ENCODE peak calls at places on chromosome 13, in five cellular contexts. One of them, this sample, is unnamed. For H3K36me3 and H3K27me3, the result is how much of the 10 kb centered on the place peaks cover.

GRCh38 chr13:26946675-26947342 is 186.2 kb upstream of the GPR12 start:
- DNase-seq in upper lobe of right lung: no peak
- DNase-seq in colonic mucosa: no peak
- DNase-seq in IMR-90: peak
- DNase-seq in breast epithelium: no peak
- DNase-seq in this sample: no peak

GRCh38 chr13:46647514-46648065 is 94.6 kb downstream of the LRCH1 start:
- DNase-seq in upper lobe of right lung: no peak
- DNase-seq in breast epithelium: no peak
- DNase-seq in IMR-90: no peak
- DNase-seq in colonic mucosa: no peak
- DNase-seq in this sample: no peak

GRCh38 chr13:32314271-32314967 is 744 bp downstream of the ZAR1L start:
- DNase-seq in IMR-90: no peak
- DNase-seq in upper lobe of right lung: peak
- DNase-seq in breast epithelium: no peak
- DNase-seq in colonic mucosa: peak
- DNase-seq in this sample: no peak

GRCh38 chr13:70255406-70255991 is 147.2 kb upstream of the KLHL1 start:
- DNase-seq in breast epithelium: no peak
- DNase-seq in colonic mucosa: no peak
- DNase-seq in upper lobe of right lung: no peak
- DNase-seq in IMR-90: no peak
- DNase-seq in this sample: no peak

GRCh38 chr13:107157272-107157671 is 589.3 kb upstream of the ARGLU1 start:
- DNase-seq in breast epithelium: no peak
- DNase-seq in upper lobe of right lung: no peak
- DNase-seq in IMR-90: peak
- DNase-seq in colonic mucosa: no peak
- DNase-seq in this sample: no peak

GRCh38 chr13:94550030-94550738 is 45.8 kb downstream of the TGDS start:
- DNase-seq in IMR-90: peak
- DNase-seq in upper lobe of right lung: no peak
- DNase-seq in breast epithelium: no peak
- DNase-seq in colonic mucosa: no peak
- DNase-seq in this sample: no peak

GRCh38 chr13:28837111-28837510 is 17.0 kb downstream of the MTUS2 start:
- DNase-seq in upper lobe of right lung: no peak
- DNase-seq in breast epithelium: no peak
- DNase-seq in colonic mucosa: no peak
- DNase-seq in IMR-90: no peak
- DNase-seq in this sample: no peak

GRCh38 chr13:114112231-114112825 is 20.1 kb downstream of the RASA3 start:
- DNase-seq in colonic mucosa: no peak
- DNase-seq in breast epithelium: peak
- DNase-seq in upper lobe of right lung: peak
- DNase-seq in IMR-90: peak
- DNase-seq in this sample: peak

GRCh38 chr13:113299951-113300350 is 2.9 kb downstream of the LAMP1 start:
- DNase-seq in upper lobe of right lung: no peak
- DNase-seq in IMR-90: no peak
- DNase-seq in breast epithelium: no peak
- DNase-seq in colonic mucosa: no peak
- DNase-seq in this sample: no peak

GRCh38 chr13:33799950-33800592 is 17.9 kb upstream of the RFC3 start:
- DNase-seq in colonic mucosa: no peak
- DNase-seq in upper lobe of right lung: no peak
- DNase-seq in IMR-90: peak
- DNase-seq in breast epithelium: no peak
- DNase-seq in this sample: no peak

GRCh38 chr13:106376411-106377112 is 158.9 kb downstream of the EFNB2 start:
- DNase-seq in IMR-90: peak
- DNase-seq in breast epithelium: no peak
- DNase-seq in upper lobe of right lung: no peak
- DNase-seq in colonic mucosa: no peak
- DNase-seq in this sample: peak

GRCh38 chr13:78601886-78602560 is 1.3 kb downstream of the POU4F1 start:
- DNase-seq in colonic mucosa: no peak
- DNase-seq in upper lobe of right lung: no peak
- DNase-seq in breast epithelium: no peak
- DNase-seq in IMR-90: no peak
- DNase-seq in this sample: no peak

GRCh38 chr13:78602561-78603239 is 652 bp downstream of the POU4F1 start:
- DNase-seq in colonic mucosa: no peak
- DNase-seq in breast epithelium: no peak
- DNase-seq in IMR-90: no peak
- DNase-seq in upper lobe of right lung: no peak
- DNase-seq in this sample: no peak

GRCh38 chr13:78604782-78605611 is 1.6 kb upstream of the POU4F1 start:
- DNase-seq in IMR-90: peak
- DNase-seq in colonic mucosa: no peak
- DNase-seq in breast epithelium: no peak
- DNase-seq in upper lobe of right lung: no peak
- DNase-seq in this sample: no peak

GRCh38 chr13:78601124-78601885 is 2.0 kb downstream of the POU4F1 start:
- DNase-seq in breast epithelium: no peak
- DNase-seq in IMR-90: peak
- DNase-seq in colonic mucosa: no peak
- DNase-seq in upper lobe of right lung: no peak
- DNase-seq in this sample: peak

GRCh38 chr13:78603240-78603947 is at the start of gene POU4F1:
- DNase-seq in breast epithelium: no peak
- DNase-seq in upper lobe of right lung: no peak
- DNase-seq in colonic mucosa: peak
- DNase-seq in IMR-90: peak
- DNase-seq in this sample: no peak
- H3K4me3 ChIP-seq in breast epithelium: peak
- H3K4me3 ChIP-seq in upper lobe of right lung: peak
- H3K4me3 ChIP-seq in colonic mucosa: peak
- H3K4me3 ChIP-seq in IMR-90: peak
- H3K4me3 ChIP-seq in this sample: peak

GRCh38 chr13:111168116-111168515 is 53.0 kb downstream of the ARHGEF7 start:
- DNase-seq in colonic mucosa: no peak
- DNase-seq in IMR-90: no peak
- DNase-seq in upper lobe of right lung: no peak
- DNase-seq in breast epithelium: no peak
- DNase-seq in this sample: no peak

GRCh38 chr13:111166882-111167281 is 51.8 kb downstream of the ARHGEF7 start:
- DNase-seq in breast epithelium: no peak
- DNase-seq in upper lobe of right lung: no peak
- DNase-seq in colonic mucosa: no peak
- DNase-seq in IMR-90: no peak
- DNase-seq in this sample: no peak

GRCh38 chr13:111165611-111166010 is 50.5 kb downstream of the ARHGEF7 start:
- DNase-seq in IMR-90: no peak
- DNase-seq in upper lobe of right lung: no peak
- DNase-seq in colonic mucosa: no peak
- DNase-seq in breast epithelium: no peak
- DNase-seq in this sample: no peak

GRCh38 chr13:111167290-111167689 is 52.2 kb downstream of the ARHGEF7 start:
- DNase-seq in upper lobe of right lung: no peak
- DNase-seq in breast epithelium: no peak
- DNase-seq in IMR-90: no peak
- DNase-seq in colonic mucosa: no peak
- DNase-seq in this sample: no peak

GRCh38 chr13:111165189-111165588 is 50.1 kb downstream of the ARHGEF7 start:
- DNase-seq in IMR-90: no peak
- DNase-seq in breast epithelium: no peak
- DNase-seq in upper lobe of right lung: no peak
- DNase-seq in colonic mucosa: no peak
- DNase-seq in this sample: no peak
- H3K36me3 ChIP-seq in IMR-90: under half
- H3K36me3 ChIP-seq in breast epithelium: under half
- H3K36me3 ChIP-seq in upper lobe of right lung: under half
- H3K36me3 ChIP-seq in colonic mucosa: under half
- H3K36me3 ChIP-seq in this sample: under half

GRCh38 chr13:71865858-71866172 is 1.2 kb downstream of the DACH1 start:
- DNase-seq in upper lobe of right lung: no peak
- DNase-seq in colonic mucosa: peak
- DNase-seq in breast epithelium: no peak
- DNase-seq in IMR-90: no peak
- DNase-seq in this sample: peak
- H3K27me3 ChIP-seq in upper lobe of right lung: under half
- H3K27me3 ChIP-seq in colonic mucosa: under half
- H3K27me3 ChIP-seq in breast epithelium: under half
- H3K27me3 ChIP-seq in IMR-90: under half
- H3K27me3 ChIP-seq in this sample: half or more

GRCh38 chr13:100341327-100341726 is 247.3 kb downstream of the GGACT start:
- DNase-seq in breast epithelium: no peak
- DNase-seq in colonic mucosa: no peak
- DNase-seq in IMR-90: no peak
- DNase-seq in upper lobe of right lung: no peak
- DNase-seq in this sample: no peak
- H3K4me3 ChIP-seq in breast epithelium: no peak
- H3K4me3 ChIP-seq in colonic mucosa: no peak
- H3K4me3 ChIP-seq in IMR-90: no peak
- H3K4me3 ChIP-seq in upper lobe of right lung: no peak
- H3K4me3 ChIP-seq in this sample: no peak